ENCODE peak calls at places on chromosomes 11 and 22, in five cellular contexts. L is PC-9, A is IMR-90, I is H1, D is fibroblast of mammary gland. K is an unnamed sample.

GRCh38 chr11:60899977-60900376 is 6.4 kb downstream of the PRPF19 start:
- DNase-seq in L (no peak), D (no peak), I (no peak), A (no peak), K (no peak)

GRCh38 chr11:17439316-17439782 is 37.3 kb downstream of the ABCC8 start:
- DNase-seq in I (no peak), D (no peak), A (no peak), L (no peak), K (no peak)

GRCh38 chr22:32699686-32700085 is 101.8 kb upstream of the TIMP3 start:
- DNase-seq in I (no peak), L (peak), D (no peak), A (no peak), K (peak)

GRCh38 chr11:115458877-115459276 is 45.3 kb downstream of the CADM1 start:
- DNase-seq in D (no peak), I (no peak), L (no peak), A (peak), K (no peak)

GRCh38 chr22:43173976-43174720 is 12.8 kb downstream of the TTLL12 start:
- DNase-seq in I (no peak), A (no peak), D (no peak), L (no peak), K (no peak)

GRCh38 chr11:47915407-47916137 is 64.8 kb upstream of the PTPRJ start:
- DNase-seq in A (no peak), L (peak), D (no peak), I (no peak), K (no peak)

GRCh38 chr22:30890689-30891442 is 77.7 kb downstream of the MORC2 start:
- DNase-seq in L (peak), D (peak), A (peak), I (no peak), K (peak)

GRCh38 chr22:50438305-50439275 is 36.2 kb downstream of the SBF1 start:
- DNase-seq in A (no peak), L (no peak), I (no peak), D (no peak), K (no peak)

GRCh38 chr11:23539556-23539955 is 679.3 kb upstream of the CCDC179 start:
- DNase-seq in A (no peak), I (no peak), L (no peak), D (no peak), K (no peak)

DNA sequence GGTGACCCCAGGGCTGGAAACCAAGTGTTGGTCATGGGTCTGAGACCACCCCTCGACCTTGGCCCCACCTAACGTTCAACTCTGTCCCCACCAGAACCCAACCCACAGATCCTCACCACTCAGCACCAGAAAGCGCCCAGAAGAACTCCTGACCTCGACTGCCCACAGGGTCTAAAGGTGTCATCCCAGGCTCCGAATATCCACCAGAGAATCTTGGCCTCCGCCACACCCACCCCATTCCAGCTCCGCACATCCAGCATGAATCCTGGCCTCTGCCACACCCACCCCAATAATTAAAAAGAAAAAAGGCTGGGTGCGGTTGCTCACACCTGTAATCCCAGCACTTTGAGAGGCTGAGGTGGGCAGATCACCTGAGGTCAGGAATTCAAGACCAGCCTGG is 1.3 kb downstream of the CERK start:
- DNase-seq in D (no peak), A (no peak), I (no peak), L (no peak), K (no peak)
- H3K4me3 ChIP-seq in D (peak), A (peak), I (no peak), L (peak), K (peak)

GRCh38 chr11:108235633-108236032 is 12.8 kb downstream of the ATM start:
- DNase-seq in L (no peak), A (no peak), D (no peak), I (no peak), K (no peak)
- H3K4me3 ChIP-seq in L (no peak), A (no peak), D (no peak), I (no peak), K (no peak)

DNA sequence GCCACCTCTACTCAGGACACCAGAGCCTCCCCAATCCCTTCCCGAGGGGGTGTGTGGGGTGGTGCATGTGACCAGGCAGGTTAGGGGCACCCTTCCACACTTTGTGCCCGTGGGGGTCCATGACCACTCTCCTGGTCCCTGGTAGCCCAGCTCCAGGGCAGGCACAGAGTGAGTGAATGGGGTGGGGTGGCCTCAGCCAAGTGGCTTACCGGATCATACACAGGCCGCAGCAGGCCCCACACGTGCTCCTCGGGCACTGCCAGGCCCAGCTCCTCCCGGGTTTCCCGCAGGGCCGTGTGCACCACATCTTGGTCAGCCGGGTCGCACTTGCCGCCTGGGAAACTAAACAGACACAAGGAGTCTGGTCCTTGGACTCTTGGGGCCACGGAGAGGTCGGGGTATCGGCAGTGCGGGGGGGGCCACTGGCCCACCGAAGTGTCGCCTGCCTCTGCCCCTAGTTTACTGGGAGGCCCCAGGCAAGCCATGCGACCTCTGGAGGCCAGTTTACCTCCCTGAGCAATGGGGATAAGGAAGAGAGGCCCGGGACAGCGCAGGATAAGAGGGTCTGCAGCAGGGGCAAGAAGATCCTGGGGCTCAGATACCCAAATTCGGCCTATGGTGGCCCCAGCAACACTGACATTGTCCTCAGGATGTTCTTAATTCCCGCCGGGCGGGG is 889 bp downstream of the NUDT8 start:
- DNase-seq in L (no peak), I (no peak), A (no peak), D (no peak), K (no peak)
- H3K4me3 ChIP-seq in L (peak), I (no peak), A (peak), D (no peak), K (peak)

GRCh38 chr22:48096411-48096810 is 1334.0 kb downstream of the TBC1D22A start:
- DNase-seq in A (no peak), I (no peak), D (no peak), L (no peak), K (no peak)

GRCh38 chr22:48098243-48098935 is 1335.9 kb downstream of the TBC1D22A start:
- DNase-seq in L (no peak), D (no peak), I (no peak), A (no peak), K (no peak)

GRCh38 chr22:48098936-48099245 is 1336.4 kb downstream of the TBC1D22A start:
- DNase-seq in I (no peak), D (no peak), L (no peak), A (no peak), K (no peak)

GRCh38 chr22:48097723-48098122 is 1335.3 kb downstream of the TBC1D22A start:
- DNase-seq in D (no peak), A (no peak), I (no peak), L (no peak), K (no peak)

GRCh38 chr22:48096846-48097665 is 1334.6 kb downstream of the TBC1D22A start:
- DNase-seq in D (no peak), L (no peak), A (no peak), I (no peak), K (no peak)
- H3K4me3 ChIP-seq in D (no peak), L (no peak), A (no peak), I (no peak), K (no peak)

GRCh38 chr22:23181763-23182288 is 1.5 kb downstream of the BCR start:
- DNase-seq in L (no peak), A (no peak), I (no peak), D (no peak), K (no peak)

GRCh38 chr22:23182289-23183106 is 2.2 kb downstream of the BCR start:
- DNase-seq in A (peak), I (no peak), L (peak), D (no peak), K (no peak)

GRCh38 chr22:23184764-23185113 is 4.4 kb downstream of the BCR start:
- DNase-seq in D (no peak), I (no peak), A (no peak), L (no peak), K (no peak)

GRCh38 chr22:23183107-23183698 is 2.9 kb downstream of the BCR start:
- DNase-seq in L (peak), A (peak), D (peak), I (peak), K (peak)

DNA sequence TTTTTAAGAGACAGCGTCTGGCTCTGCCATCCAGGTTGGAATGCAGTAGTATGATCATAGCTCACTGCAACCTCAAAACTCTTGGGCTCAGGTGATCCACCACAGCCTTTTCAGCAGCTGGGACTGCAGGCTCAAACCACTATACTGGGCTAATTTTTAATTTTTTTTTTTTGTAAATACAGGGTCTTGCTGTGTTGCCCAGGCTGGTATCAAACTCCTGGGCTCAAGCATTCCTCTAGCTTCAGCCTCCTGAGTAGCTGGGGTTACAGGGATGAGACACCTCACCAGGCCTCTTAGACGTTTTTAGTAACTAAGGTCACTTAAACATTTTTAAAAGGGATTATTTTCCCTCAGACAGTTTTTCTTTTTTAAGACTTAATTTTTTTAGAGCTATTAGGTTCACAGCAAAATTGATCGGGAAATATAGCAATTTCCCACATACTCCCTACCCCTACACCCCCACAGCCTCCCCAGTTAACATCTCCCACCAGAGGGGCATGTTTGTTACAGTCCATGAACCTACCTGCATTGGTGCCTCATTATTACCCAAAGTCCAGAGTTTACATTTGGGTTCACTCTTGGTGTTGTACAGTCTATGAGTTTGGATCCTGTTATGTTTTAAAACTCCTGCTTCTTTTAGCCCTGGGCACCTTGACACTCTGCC is 3.9 kb downstream of the BCR start:
- DNase-seq in L (no peak), A (no peak), D (no peak), I (no peak), K (no peak)
- H3K4me3 ChIP-seq in L (peak), A (no peak), D (no peak), I (peak), K (no peak)

DNA sequence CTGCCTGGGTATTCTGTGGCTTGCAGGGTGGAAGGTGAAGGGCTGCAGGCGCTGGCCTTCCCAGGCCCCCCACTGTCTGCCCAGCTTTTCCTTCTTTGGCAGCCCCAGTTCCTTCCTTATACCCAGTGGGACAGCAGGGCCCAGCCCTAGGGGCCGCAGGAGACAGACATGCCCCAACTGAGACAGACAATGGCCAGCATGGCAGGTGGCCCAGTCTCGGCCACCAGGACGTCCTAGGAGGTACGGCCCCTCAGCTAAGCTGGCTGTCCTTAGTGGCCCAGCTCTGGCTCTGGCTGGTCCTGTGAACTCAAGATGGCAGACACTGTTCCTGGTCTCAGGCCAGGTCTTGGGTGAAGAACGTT is 35.9 kb downstream of the RTN4R start:
- DNase-seq in I (no peak), D (no peak), A (no peak), L (no peak), K (no peak)
- H3K4me3 ChIP-seq in I (no peak), D (no peak), A (no peak), L (no peak), K (no peak)

DNA sequence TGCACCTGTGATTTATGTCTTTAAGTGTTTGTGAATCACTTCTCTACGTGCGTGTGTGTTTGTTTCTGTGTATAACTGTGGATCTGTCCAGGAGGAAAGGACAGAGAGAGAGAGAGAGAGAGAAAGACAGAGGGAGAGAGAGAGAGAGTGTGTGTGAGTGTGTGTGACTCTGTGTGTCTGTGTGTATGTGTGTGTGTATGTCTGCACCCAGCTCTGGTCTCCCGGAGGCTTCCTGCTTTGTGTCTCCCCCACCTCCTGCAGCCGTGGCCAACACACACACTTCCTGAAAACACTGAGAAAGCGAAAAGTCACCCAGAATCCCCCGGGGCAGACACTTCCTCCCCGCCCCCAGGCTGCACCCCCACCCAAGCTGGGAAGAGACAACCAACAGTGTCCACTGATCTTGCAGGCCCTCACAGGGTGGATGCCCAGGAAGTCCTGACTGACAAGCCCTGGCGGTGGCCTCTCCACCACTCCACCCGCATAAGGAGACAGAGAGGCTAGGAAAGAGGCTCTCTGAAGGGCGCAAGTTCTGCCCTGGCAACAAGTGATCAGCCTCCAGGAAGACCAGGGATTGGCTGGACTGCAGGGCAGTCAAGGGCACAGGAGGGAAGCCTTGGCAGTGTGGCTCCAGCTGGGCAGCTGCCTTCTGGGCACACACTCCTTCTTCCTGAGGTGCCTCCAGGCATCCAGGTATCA is 30.0 kb downstream of the ARAP1 start:
- DNase-seq in I (no peak), L (peak), A (peak), D (peak), K (peak)
- H3K4me3 ChIP-seq in I (no peak), L (peak), A (peak), D (peak), K (peak)

GRCh38 chr22:22058649-22059475 is 76.3 kb upstream of the TOP3B start:
- DNase-seq in I (no peak), A (no peak), L (no peak), D (no peak), K (no peak)

GRCh38 chr22:22059476-22060002 is 77.0 kb upstream of the TOP3B start:
- DNase-seq in A (no peak), D (no peak), I (no peak), L (no peak), K (no peak)

GRCh38 chr22:22060200-22061084 is 77.9 kb upstream of the TOP3B start:
- DNase-seq in A (peak), D (peak), I (peak), L (no peak), K (peak)

GRCh38 chr22:22062306-22062793 is 79.8 kb upstream of the TOP3B start:
- DNase-seq in I (no peak), D (no peak), L (no peak), A (no peak), K (no peak)

DNA sequence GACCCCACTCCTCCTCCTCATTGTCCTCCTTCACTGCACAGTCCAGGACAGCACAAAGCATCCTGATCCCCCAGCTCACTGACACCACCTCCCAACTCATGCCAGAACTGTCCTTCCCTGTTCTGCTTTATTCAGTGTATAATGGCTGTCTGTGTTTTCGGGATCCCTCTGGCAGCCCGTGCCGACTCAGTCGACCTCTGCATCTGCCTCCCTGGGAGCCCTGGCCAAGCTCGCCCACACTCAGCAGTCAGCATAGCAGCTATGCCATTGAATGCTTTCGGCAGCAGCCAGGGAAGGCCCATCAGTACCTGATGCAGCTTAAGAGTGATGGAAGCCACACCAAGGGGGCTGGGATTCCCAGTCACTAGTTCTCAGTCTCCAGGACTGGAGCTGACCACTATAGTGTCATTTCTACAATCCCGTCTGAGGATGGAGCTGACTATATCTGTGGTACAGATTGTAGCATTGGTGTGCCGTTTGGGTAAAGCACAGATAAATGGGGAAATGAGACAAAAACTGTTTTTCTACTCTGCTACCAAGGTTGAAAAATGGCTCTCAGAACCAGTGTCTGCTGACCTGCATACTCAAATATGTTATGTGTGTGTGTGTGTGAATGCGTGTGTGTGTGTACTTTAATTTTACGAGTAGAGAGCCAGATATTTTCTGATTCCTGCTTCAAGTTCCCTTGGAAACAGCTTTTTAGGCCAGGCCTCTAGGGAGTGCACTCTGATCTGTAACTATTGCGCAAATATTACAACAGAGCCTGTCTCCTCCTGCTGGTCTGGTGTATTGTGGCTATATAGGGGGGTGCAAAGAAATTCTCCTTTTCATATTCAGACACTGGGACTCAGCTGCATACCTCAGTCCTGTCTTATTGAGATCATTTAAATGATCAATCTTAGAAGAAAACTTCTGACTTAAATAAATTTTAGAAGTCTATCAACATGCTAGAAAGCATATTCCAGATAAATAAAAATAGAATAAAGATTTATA is 78.8 kb upstream of the TOP3B start:
- DNase-seq in L (no peak), D (peak), A (peak), I (no peak), K (peak)
- H3K4me3 ChIP-seq in L (no peak), D (no peak), A (no peak), I (no peak), K (no peak)

DNA sequence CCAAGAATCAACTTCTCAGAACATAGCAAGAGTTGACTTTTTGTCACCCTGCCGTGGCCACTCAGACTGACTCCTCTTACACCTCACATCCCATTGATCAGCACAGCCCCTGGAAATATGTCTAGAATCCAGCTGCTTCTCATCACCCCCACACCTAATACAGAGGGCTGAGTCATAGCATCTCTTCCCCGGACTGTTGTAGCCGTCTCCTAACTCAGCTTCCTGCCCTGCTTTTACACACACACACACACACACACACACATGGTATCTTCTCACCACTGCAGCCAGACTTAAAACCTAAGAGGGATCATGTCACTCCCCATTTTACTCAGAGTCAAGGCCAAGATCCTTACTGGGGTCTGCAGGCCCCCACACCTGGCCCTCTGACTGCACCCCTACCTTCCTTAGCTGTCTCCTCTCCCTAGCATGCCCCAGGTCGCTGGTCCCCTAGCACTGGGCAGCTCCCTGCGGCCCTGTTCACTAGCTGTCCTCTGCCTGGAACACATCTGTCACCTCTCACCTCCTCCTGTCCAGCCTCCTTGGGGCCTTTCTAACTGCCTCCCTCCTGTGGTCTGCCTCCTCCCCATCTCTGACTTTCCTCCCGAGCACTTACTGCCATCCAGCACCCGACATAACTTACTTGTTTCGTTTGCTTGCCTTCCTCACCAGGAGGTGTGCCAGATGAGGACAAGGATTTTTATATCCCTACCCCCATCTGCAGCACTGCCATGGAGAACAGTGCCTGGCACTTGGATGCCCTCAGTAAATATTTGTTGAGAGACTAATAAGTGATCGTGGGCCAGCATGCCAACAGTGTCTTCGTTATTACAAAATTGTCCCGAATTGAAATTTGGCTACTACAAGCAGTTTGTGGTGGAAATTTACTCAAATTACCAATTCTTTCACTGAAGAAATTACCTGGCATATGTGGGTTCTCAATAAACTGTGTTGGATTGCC is 61.9 kb downstream of the BMAL1 start:
- DNase-seq in A (peak), D (peak), L (no peak), I (no peak), K (peak)
- H3K4me3 ChIP-seq in A (no peak), D (no peak), L (no peak), I (no peak), K (no peak)